ENCODE peak calls at places on chromosomes 13 and 19, in seven cellular contexts. One of them, this sample, is unnamed.

GRCh38 chr13:81658598-81659370 is 1317.9 kb upstream of the SPRY2 start:
- DNase-seq in WTC11: no peak
- DNase-seq in uterus: no peak
- DNase-seq in HCT116: no peak
- DNase-seq in IMR-90: no peak
- DNase-seq in psoas muscle: no peak
- DNase-seq in thoracic aorta: no peak
- DNase-seq in this sample: no peak

GRCh38 chr13:48585456-48585840 is 52.6 kb upstream of the RCBTB2 start:
- DNase-seq in WTC11: no peak
- DNase-seq in uterus: peak; percentile 37
- DNase-seq in HCT116: peak; percentile 12
- DNase-seq in IMR-90: no peak
- DNase-seq in psoas muscle: no peak
- DNase-seq in thoracic aorta: no peak
- DNase-seq in this sample: no peak

GRCh38 chr13:112588490-112589297 is 741 bp upstream of the TUBGCP3 start:
- DNase-seq in WTC11: no peak
- DNase-seq in uterus: no peak
- DNase-seq in HCT116: no peak
- DNase-seq in IMR-90: no peak
- DNase-seq in psoas muscle: peak; percentile 41
- DNase-seq in thoracic aorta: no peak
- DNase-seq in this sample: no peak

GRCh38 chr19:2266183-2266993 is 10.2 kb upstream of the JSRP1 start:
- DNase-seq in WTC11: peak; percentile 20
- DNase-seq in uterus: peak; percentile 78
- DNase-seq in HCT116: no peak
- DNase-seq in IMR-90: peak; percentile 75
- DNase-seq in psoas muscle: peak; percentile 89
- DNase-seq in thoracic aorta: peak; percentile 60
- DNase-seq in this sample: no peak

GRCh38 chr19:50721441-50722137 is 1.6 kb upstream of the CLEC11A start:
- DNase-seq in WTC11: no peak
- DNase-seq in uterus: no peak
- DNase-seq in HCT116: no peak
- DNase-seq in IMR-90: no peak
- DNase-seq in psoas muscle: no peak
- DNase-seq in thoracic aorta: no peak
- DNase-seq in this sample: no peak

GRCh38 chr19:44959691-44960090 is 4.5 kb downstream of the CLPTM1 start:
- DNase-seq in WTC11: no peak
- DNase-seq in uterus: no peak
- DNase-seq in HCT116: no peak
- DNase-seq in IMR-90: no peak
- DNase-seq in psoas muscle: no peak
- DNase-seq in thoracic aorta: no peak
- DNase-seq in this sample: no peak

GRCh38 chr19:14786421-14786851 is 8.1 kb upstream of the ADGRE2 start:
- DNase-seq in WTC11: peak; percentile 78
- DNase-seq in uterus: no peak
- DNase-seq in HCT116: no peak
- DNase-seq in IMR-90: no peak
- DNase-seq in psoas muscle: peak; percentile 56
- DNase-seq in thoracic aorta: no peak
- DNase-seq in this sample: no peak

GRCh38 chr19:16449330-16449961 is 22.3 kb downstream of the EPS15L1 start:
- DNase-seq in WTC11: no peak
- DNase-seq in uterus: no peak
- DNase-seq in HCT116: no peak
- DNase-seq in IMR-90: peak; percentile 19
- DNase-seq in psoas muscle: no peak
- DNase-seq in thoracic aorta: no peak
- DNase-seq in this sample: no peak

GRCh38 chr13:110014719-110015118 is 228.3 kb upstream of the IRS2 start:
- DNase-seq in WTC11: no peak
- DNase-seq in uterus: no peak
- DNase-seq in HCT116: no peak
- DNase-seq in IMR-90: no peak
- DNase-seq in psoas muscle: no peak
- DNase-seq in thoracic aorta: no peak
- DNase-seq in this sample: no peak

GRCh38 chr13:97727991-97728390 is 225.5 kb upstream of the IPO5 start:
- DNase-seq in WTC11: no peak
- DNase-seq in uterus: no peak
- DNase-seq in HCT116: no peak
- DNase-seq in IMR-90: no peak
- DNase-seq in psoas muscle: no peak
- DNase-seq in thoracic aorta: no peak
- DNase-seq in this sample: no peak

GRCh38 chr13:78147905-78148304 is 229.3 kb upstream of the EDNRB start:
- DNase-seq in WTC11: no peak
- DNase-seq in uterus: no peak
- DNase-seq in HCT116: no peak
- DNase-seq in IMR-90: peak; percentile 84
- DNase-seq in psoas muscle: no peak
- DNase-seq in thoracic aorta: no peak
- DNase-seq in this sample: no peak

GRCh38 chr13:23673354-23673753 is 103.1 kb downstream of the TNFRSF19 start:
- DNase-seq in WTC11: no peak
- DNase-seq in uterus: peak; percentile 49
- DNase-seq in HCT116: no peak
- DNase-seq in IMR-90: peak; percentile 99
- DNase-seq in psoas muscle: no peak
- DNase-seq in thoracic aorta: no peak
- DNase-seq in this sample: peak; percentile 79

GRCh38 chr19:47729799-47730520 is 15.4 kb upstream of the NOP53 start:
- DNase-seq in WTC11: peak; percentile 95
- DNase-seq in uterus: peak; percentile 79
- DNase-seq in HCT116: no peak
- DNase-seq in IMR-90: no peak
- DNase-seq in psoas muscle: peak; percentile 86
- DNase-seq in thoracic aorta: no peak
- DNase-seq in this sample: no peak

GRCh38 chr19:37932985-37933953 is 26.3 kb downstream of the SIPA1L3 start:
- DNase-seq in WTC11: peak; percentile 36
- DNase-seq in uterus: no peak
- DNase-seq in HCT116: no peak
- DNase-seq in IMR-90: peak; percentile 61
- DNase-seq in psoas muscle: peak; percentile 56
- DNase-seq in thoracic aorta: no peak
- DNase-seq in this sample: no peak

GRCh38 chr13:47455581-47455980 is 545.5 kb downstream of the SUCLA2 start:
- DNase-seq in WTC11: peak; percentile 12
- DNase-seq in uterus: no peak
- DNase-seq in HCT116: no peak
- DNase-seq in IMR-90: no peak
- DNase-seq in psoas muscle: no peak
- DNase-seq in thoracic aorta: no peak
- DNase-seq in this sample: no peak

GRCh38 chr19:30059741-30060140 is 117.7 kb downstream of the URI1 start:
- DNase-seq in WTC11: no peak
- DNase-seq in uterus: no peak
- DNase-seq in HCT116: no peak
- DNase-seq in IMR-90: no peak
- DNase-seq in psoas muscle: no peak
- DNase-seq in thoracic aorta: no peak
- DNase-seq in this sample: no peak

GRCh38 chr13:66660013-66660804 is 569.9 kb downstream of the PCDH9 start:
- DNase-seq in WTC11: no peak
- DNase-seq in uterus: no peak
- DNase-seq in HCT116: no peak
- DNase-seq in IMR-90: peak; percentile 75
- DNase-seq in psoas muscle: no peak
- DNase-seq in thoracic aorta: no peak
- DNase-seq in this sample: no peak

GRCh38 chr19:35266904-35267817 is 1.6 kb upstream of the USF2 start:
- DNase-seq in WTC11: peak; percentile 42
- DNase-seq in uterus: peak; percentile 64
- DNase-seq in HCT116: no peak
- DNase-seq in IMR-90: peak; percentile 10
- DNase-seq in psoas muscle: peak; percentile 82
- DNase-seq in thoracic aorta: no peak
- DNase-seq in this sample: no peak

GRCh38 chr19:7597689-7598088 is 2.0 kb downstream of the CAMSAP3 start:
- DNase-seq in WTC11: no peak
- DNase-seq in uterus: no peak
- DNase-seq in HCT116: no peak
- DNase-seq in IMR-90: no peak
- DNase-seq in psoas muscle: no peak
- DNase-seq in thoracic aorta: no peak
- DNase-seq in this sample: no peak

DNA sequence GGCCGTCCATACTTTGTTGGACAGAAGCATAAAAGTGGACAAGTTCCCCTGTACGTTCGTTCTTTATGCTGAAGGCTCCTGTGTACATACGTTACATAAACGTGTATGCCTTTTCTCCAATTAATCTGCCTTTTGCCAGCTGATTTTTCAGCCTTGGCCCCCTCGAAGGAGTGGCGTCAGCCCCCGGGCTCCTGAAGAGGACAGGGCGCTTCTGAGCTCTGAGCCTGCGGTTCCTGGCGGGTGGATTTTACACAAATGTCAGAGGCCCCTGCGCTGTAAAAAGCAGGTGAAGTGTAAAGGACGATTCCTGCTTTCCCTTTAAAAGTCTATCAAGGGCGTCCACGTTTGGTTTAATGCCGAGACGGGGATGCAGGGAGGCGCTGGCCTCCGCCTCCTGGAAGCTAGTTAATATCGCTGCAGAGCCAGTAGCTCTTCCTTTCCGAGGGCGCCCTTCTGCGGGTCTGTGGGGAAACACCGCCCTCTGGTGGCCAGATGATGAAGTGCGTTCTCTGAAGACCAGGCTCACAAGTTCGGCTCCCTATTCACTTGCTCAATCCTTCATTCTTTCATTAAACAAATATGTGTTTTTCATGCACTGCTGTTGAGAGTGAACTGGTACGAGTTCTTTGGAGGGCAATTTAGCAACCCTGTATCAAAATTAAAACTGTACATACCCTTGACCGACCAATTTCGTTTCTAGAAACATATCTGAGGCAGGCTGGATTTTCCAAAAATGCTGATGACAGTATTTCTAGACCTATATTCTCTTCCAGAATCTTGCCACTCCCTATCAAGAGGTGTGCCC is 62.0 kb downstream of the GPR12 start:
- DNase-seq in WTC11: peak; percentile 88
- DNase-seq in uterus: peak; percentile 81
- DNase-seq in HCT116: peak; percentile 54
- DNase-seq in IMR-90: peak; percentile 81
- DNase-seq in psoas muscle: peak; percentile 88
- DNase-seq in thoracic aorta: peak; percentile 52
- DNase-seq in this sample: peak; percentile 71
- TF ChIP-seq CTCF in WTC11: peak; percentile 99
- TF ChIP-seq CTCF in uterus: peak; percentile 93
- TF ChIP-seq CTCF in HCT116: peak; percentile 96
- TF ChIP-seq CTCF in IMR-90: peak; percentile 98
- TF ChIP-seq CTCF in psoas muscle: peak; percentile 98
- TF ChIP-seq CTCF in thoracic aorta: peak; percentile 99
- TF ChIP-seq CTCF in this sample: peak; percentile 95

DNA sequence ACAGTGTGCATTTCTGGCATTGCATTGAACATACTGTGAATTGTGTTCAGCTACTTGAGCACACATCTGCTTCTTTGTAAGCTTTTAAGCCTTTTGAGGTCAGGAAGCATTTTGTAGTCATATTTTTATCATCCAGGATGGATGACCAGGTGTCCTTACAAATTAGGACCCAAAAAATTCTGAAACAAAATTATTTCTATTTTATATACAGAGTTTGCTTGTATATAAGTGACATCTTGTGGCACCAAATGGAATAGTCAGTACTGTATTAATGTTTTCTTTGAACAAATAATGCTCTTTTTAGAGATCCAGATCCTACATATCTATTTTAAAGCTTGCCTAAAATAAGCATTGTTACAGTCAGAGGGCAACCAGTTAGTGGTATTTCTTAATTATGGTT is 9.5 kb upstream of the SUPT20H start:
- DNase-seq in WTC11: no peak
- DNase-seq in uterus: no peak
- DNase-seq in HCT116: peak; percentile 0
- DNase-seq in IMR-90: peak; percentile 30
- DNase-seq in psoas muscle: no peak
- DNase-seq in thoracic aorta: no peak
- DNase-seq in this sample: no peak
- TF ChIP-seq CTCF in WTC11: no peak
- TF ChIP-seq CTCF in uterus: no peak
- TF ChIP-seq CTCF in HCT116: peak; percentile 38
- TF ChIP-seq CTCF in IMR-90: peak; percentile 46
- TF ChIP-seq CTCF in psoas muscle: peak; percentile 17
- TF ChIP-seq CTCF in thoracic aorta: no peak
- TF ChIP-seq CTCF in this sample: peak; percentile 39

DNA sequence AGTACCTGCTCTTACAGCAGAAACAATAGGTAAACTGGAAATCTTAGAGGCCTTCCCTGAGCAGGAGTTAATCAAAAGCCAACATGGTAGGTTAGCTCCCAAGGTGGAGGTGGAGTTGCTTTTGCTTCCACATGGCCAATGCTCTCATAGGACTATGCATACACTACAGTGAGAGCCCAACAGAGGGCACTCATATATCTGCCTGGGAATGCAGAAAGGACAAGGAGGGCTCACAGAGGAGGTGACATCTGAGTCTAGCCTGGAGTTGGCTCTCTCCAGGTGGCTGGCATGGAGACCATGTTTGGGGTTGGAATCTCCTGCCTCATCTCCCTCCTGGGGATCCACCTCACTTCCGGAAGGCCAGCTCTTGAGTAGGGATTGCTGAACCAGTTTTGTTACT is 34.6 kb downstream of the ATP8A2 start:
- DNase-seq in WTC11: peak; percentile 13
- DNase-seq in uterus: no peak
- DNase-seq in HCT116: peak; percentile 8
- DNase-seq in IMR-90: no peak
- DNase-seq in psoas muscle: no peak
- DNase-seq in thoracic aorta: no peak
- DNase-seq in this sample: no peak
- TF ChIP-seq CTCF in WTC11: no peak
- TF ChIP-seq CTCF in uterus: no peak
- TF ChIP-seq CTCF in HCT116: peak; percentile 42
- TF ChIP-seq CTCF in IMR-90: no peak
- TF ChIP-seq CTCF in psoas muscle: no peak
- TF ChIP-seq CTCF in thoracic aorta: no peak
- TF ChIP-seq CTCF in this sample: no peak

DNA sequence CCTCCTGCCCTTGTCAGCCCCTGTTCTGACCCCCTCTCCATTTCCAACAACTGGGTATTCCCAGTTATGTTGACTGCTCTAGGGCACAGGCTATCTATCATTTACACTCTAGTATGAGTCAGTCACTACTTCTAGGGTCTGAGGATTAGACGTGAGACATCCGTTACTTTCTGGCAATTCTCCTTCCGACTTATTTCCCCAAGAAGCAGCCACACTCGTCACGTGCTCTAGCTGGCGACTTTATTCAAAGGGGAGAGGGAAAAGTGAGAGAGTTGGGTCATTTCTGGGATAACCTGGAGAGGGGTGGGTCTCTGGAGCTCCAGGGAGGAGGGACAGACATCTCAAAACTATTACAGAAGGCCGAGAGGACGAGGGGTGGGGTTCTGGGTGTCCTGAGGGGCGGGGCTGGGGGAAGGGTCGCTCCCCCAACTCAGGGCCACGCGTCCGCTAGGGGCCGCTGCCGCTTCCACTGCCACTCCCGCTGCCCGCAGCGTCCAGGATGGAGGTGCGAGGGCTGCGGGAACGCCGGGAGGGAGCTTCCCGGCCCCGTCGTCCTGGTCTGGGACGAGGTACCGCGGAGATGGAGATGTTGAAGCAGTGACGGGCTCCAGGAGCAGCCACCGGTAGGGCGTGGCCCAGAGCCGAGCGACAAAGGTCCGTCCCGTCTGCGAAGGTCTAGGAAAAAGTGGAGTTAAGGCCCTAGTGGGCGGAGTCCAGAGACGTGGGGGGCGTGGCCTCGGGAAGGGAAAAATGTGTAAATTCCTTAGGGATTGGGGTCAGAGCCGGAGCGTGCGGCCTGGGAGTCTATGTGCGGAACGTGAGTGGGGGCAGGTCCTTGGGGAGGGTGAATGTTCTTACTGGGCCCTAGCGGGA is 8.9 kb downstream of the RTBDN start:
- DNase-seq in WTC11: peak; percentile 94
- DNase-seq in uterus: no peak
- DNase-seq in HCT116: no peak
- DNase-seq in IMR-90: no peak
- DNase-seq in psoas muscle: no peak
- DNase-seq in thoracic aorta: no peak
- DNase-seq in this sample: no peak
- TF ChIP-seq CTCF in WTC11: peak; percentile 60
- TF ChIP-seq CTCF in uterus: no peak
- TF ChIP-seq CTCF in HCT116: peak; percentile 74
- TF ChIP-seq CTCF in IMR-90: peak; percentile 32
- TF ChIP-seq CTCF in psoas muscle: peak; percentile 18
- TF ChIP-seq CTCF in thoracic aorta: no peak
- TF ChIP-seq CTCF in this sample: peak; percentile 31